ENCODE peak calls at places on chromosomes 4 and X, in seven cellular contexts. One of them, this sample, is unnamed. For H3K36me3, the result is how much of the 10 kb centered on the place peaks cover.

GRCh38 chr4:95294291-95294690 is 254.5 kb downstream of the UNC5C start:
- DNase-seq in GM06990: no peak
- DNase-seq in SK-N-SH: no peak
- DNase-seq in astrocyte: no peak
- DNase-seq in tibial nerve: no peak
- DNase-seq in hepatocyte: no peak
- DNase-seq in heart right ventricle: no peak
- DNase-seq in this sample: no peak

GRCh38 chr4:35525192-35525978 is 718.9 kb downstream of the ARAP2 start:
- DNase-seq in GM06990: no peak
- DNase-seq in SK-N-SH: no peak
- DNase-seq in astrocyte: no peak
- DNase-seq in tibial nerve: no peak
- DNase-seq in hepatocyte: no peak
- DNase-seq in heart right ventricle: no peak
- DNase-seq in this sample: no peak

GRCh38 chr4:142383354-142383753 is 462.7 kb downstream of the INPP4B start:
- DNase-seq in GM06990: no peak
- DNase-seq in SK-N-SH: no peak
- DNase-seq in astrocyte: no peak
- DNase-seq in tibial nerve: no peak
- DNase-seq in hepatocyte: no peak
- DNase-seq in heart right ventricle: no peak
- DNase-seq in this sample: no peak

GRCh38 chr4:89660851-89661250 is 176.1 kb downstream of the SNCA start:
- DNase-seq in GM06990: no peak
- DNase-seq in SK-N-SH: no peak
- DNase-seq in astrocyte: no peak
- DNase-seq in tibial nerve: no peak
- DNase-seq in hepatocyte: no peak
- DNase-seq in heart right ventricle: no peak
- DNase-seq in this sample: no peak

GRCh38 chr4:39657465-39657864 is 18.8 kb upstream of the SMIM14 start:
- DNase-seq in GM06990: peak
- DNase-seq in SK-N-SH: no peak
- DNase-seq in astrocyte: no peak
- DNase-seq in tibial nerve: no peak
- DNase-seq in hepatocyte: no peak
- DNase-seq in heart right ventricle: no peak
- DNase-seq in this sample: no peak

GRCh38 chr4:147768113-147768512 is 36.2 kb downstream of the ARHGAP10 start:
- DNase-seq in GM06990: no peak
- DNase-seq in SK-N-SH: no peak
- DNase-seq in astrocyte: peak
- DNase-seq in tibial nerve: no peak
- DNase-seq in hepatocyte: peak
- DNase-seq in heart right ventricle: no peak
- DNase-seq in this sample: no peak

GRCh38 chr4:98994474-98995182 is 893 bp upstream of the METAP1 start:
- DNase-seq in GM06990: no peak
- DNase-seq in SK-N-SH: no peak
- DNase-seq in astrocyte: peak
- DNase-seq in tibial nerve: no peak
- DNase-seq in hepatocyte: no peak
- DNase-seq in heart right ventricle: no peak
- DNase-seq in this sample: no peak

GRCh38 chrX:8484360-8484759 is 19.7 kb downstream of the VCX3B start:
- DNase-seq in GM06990: no peak
- DNase-seq in SK-N-SH: no peak
- DNase-seq in astrocyte: no peak
- DNase-seq in tibial nerve: no peak
- DNase-seq in hepatocyte: no peak
- DNase-seq in heart right ventricle: no peak
- DNase-seq in this sample: no peak

GRCh38 chr4:3531306-3531886 is 826 bp downstream of the LRPAP1 start:
- DNase-seq in GM06990: no peak
- DNase-seq in SK-N-SH: no peak
- DNase-seq in astrocyte: no peak
- DNase-seq in tibial nerve: no peak
- DNase-seq in hepatocyte: peak
- DNase-seq in heart right ventricle: no peak
- DNase-seq in this sample: no peak

GRCh38 chrX:20720954-20721626 is 454.4 kb upstream of the RPS6KA3 start:
- DNase-seq in GM06990: no peak
- DNase-seq in SK-N-SH: no peak
- DNase-seq in astrocyte: no peak
- DNase-seq in tibial nerve: no peak
- DNase-seq in hepatocyte: no peak
- DNase-seq in heart right ventricle: no peak
- DNase-seq in this sample: no peak

GRCh38 chr4:157514711-157515110 is 294.2 kb downstream of the GRIA2 start:
- DNase-seq in GM06990: no peak
- DNase-seq in SK-N-SH: peak
- DNase-seq in astrocyte: no peak
- DNase-seq in tibial nerve: no peak
- DNase-seq in hepatocyte: no peak
- DNase-seq in heart right ventricle: no peak
- DNase-seq in this sample: no peak

GRCh38 chr4:36277533-36277932 is 3.9 kb upstream of the DTHD1 start:
- DNase-seq in GM06990: no peak
- DNase-seq in SK-N-SH: no peak
- DNase-seq in astrocyte: no peak
- DNase-seq in tibial nerve: no peak
- DNase-seq in hepatocyte: no peak
- DNase-seq in heart right ventricle: no peak
- DNase-seq in this sample: no peak

GRCh38 chr4:147481577-147482109 is 746 bp downstream of the EDNRA start:
- DNase-seq in GM06990: no peak
- DNase-seq in SK-N-SH: no peak
- DNase-seq in astrocyte: peak
- DNase-seq in tibial nerve: no peak
- DNase-seq in hepatocyte: peak
- DNase-seq in heart right ventricle: no peak
- DNase-seq in this sample: no peak

GRCh38 chr4:6873792-6874461 is 35.7 kb upstream of the TBC1D14 start:
- DNase-seq in GM06990: peak
- DNase-seq in SK-N-SH: peak
- DNase-seq in astrocyte: peak
- DNase-seq in tibial nerve: peak
- DNase-seq in hepatocyte: peak
- DNase-seq in heart right ventricle: peak
- DNase-seq in this sample: no peak

GRCh38 chrX:131746491-131746968 is 202.7 kb downstream of the OR13H1 start:
- DNase-seq in GM06990: peak
- DNase-seq in SK-N-SH: peak
- DNase-seq in astrocyte: peak
- DNase-seq in tibial nerve: no peak
- DNase-seq in hepatocyte: no peak
- DNase-seq in heart right ventricle: peak
- DNase-seq in this sample: no peak

GRCh38 chrX:45758319-45758718 is 557.6 kb upstream of the DIPK2B start:
- DNase-seq in GM06990: peak
- DNase-seq in SK-N-SH: no peak
- DNase-seq in astrocyte: peak
- DNase-seq in tibial nerve: no peak
- DNase-seq in hepatocyte: no peak
- DNase-seq in heart right ventricle: no peak
- DNase-seq in this sample: peak

GRCh38 chrX:20857746-20858145 is 516.5 kb upstream of the CNKSR2 start:
- DNase-seq in GM06990: no peak
- DNase-seq in SK-N-SH: no peak
- DNase-seq in astrocyte: peak
- DNase-seq in tibial nerve: no peak
- DNase-seq in hepatocyte: no peak
- DNase-seq in heart right ventricle: no peak
- DNase-seq in this sample: no peak

GRCh38 chr4:153521995-153522799 is 56.0 kb downstream of the TMEM131L start:
- DNase-seq in GM06990: peak
- DNase-seq in SK-N-SH: no peak
- DNase-seq in astrocyte: no peak
- DNase-seq in tibial nerve: no peak
- DNase-seq in hepatocyte: no peak
- DNase-seq in heart right ventricle: no peak
- DNase-seq in this sample: no peak

GRCh38 chr4:15577508-15577907 is 77.6 kb downstream of the FBXL5 start:
- DNase-seq in GM06990: no peak
- DNase-seq in SK-N-SH: no peak
- DNase-seq in astrocyte: peak
- DNase-seq in tibial nerve: no peak
- DNase-seq in hepatocyte: no peak
- DNase-seq in heart right ventricle: no peak
- DNase-seq in this sample: no peak

GRCh38 chrX:132413459-132413858 is 75.4 kb downstream of the MBNL3 start:
- DNase-seq in GM06990: no peak
- DNase-seq in SK-N-SH: no peak
- DNase-seq in astrocyte: no peak
- DNase-seq in tibial nerve: no peak
- DNase-seq in hepatocyte: peak
- DNase-seq in heart right ventricle: no peak
- DNase-seq in this sample: no peak

GRCh38 chr4:181061787-181062186 is 1181.4 kb upstream of the TENM3 start:
- DNase-seq in GM06990: no peak
- DNase-seq in SK-N-SH: no peak
- DNase-seq in astrocyte: no peak
- DNase-seq in tibial nerve: no peak
- DNase-seq in hepatocyte: no peak
- DNase-seq in heart right ventricle: no peak
- DNase-seq in this sample: no peak

GRCh38 chrX:574355-574754 is 56.2 kb upstream of the SHOX start:
- DNase-seq in GM06990: no peak
- DNase-seq in SK-N-SH: no peak
- DNase-seq in astrocyte: no peak
- DNase-seq in tibial nerve: no peak
- DNase-seq in hepatocyte: no peak
- DNase-seq in heart right ventricle: no peak
- DNase-seq in this sample: no peak

GRCh38 chr4:6794189-6794588 is 11.7 kb downstream of the KIAA0232 start:
- DNase-seq in GM06990: no peak
- DNase-seq in SK-N-SH: no peak
- DNase-seq in astrocyte: no peak
- DNase-seq in tibial nerve: no peak
- DNase-seq in hepatocyte: no peak
- DNase-seq in heart right ventricle: no peak
- DNase-seq in this sample: no peak

GRCh38 chr4:102759835-102760644 is 728 bp downstream of the MANBA start:
- DNase-seq in GM06990: no peak
- DNase-seq in SK-N-SH: no peak
- DNase-seq in astrocyte: peak
- DNase-seq in tibial nerve: peak
- DNase-seq in hepatocyte: peak
- DNase-seq in heart right ventricle: no peak
- DNase-seq in this sample: no peak

GRCh38 chrX:106862972-106863688 is 40.0 kb downstream of the RIPPLY1 start:
- DNase-seq in GM06990: peak
- DNase-seq in SK-N-SH: peak
- DNase-seq in astrocyte: no peak
- DNase-seq in tibial nerve: no peak
- DNase-seq in hepatocyte: peak
- DNase-seq in heart right ventricle: no peak
- DNase-seq in this sample: no peak

GRCh38 chr4:36841583-36842326 is 402.8 kb upstream of the NWD2 start:
- DNase-seq in GM06990: peak
- DNase-seq in SK-N-SH: no peak
- DNase-seq in astrocyte: peak
- DNase-seq in tibial nerve: no peak
- DNase-seq in hepatocyte: no peak
- DNase-seq in heart right ventricle: no peak
- DNase-seq in this sample: peak

GRCh38 chrX:9635805-9636204 is 129.8 kb downstream of the GPR143 start:
- DNase-seq in GM06990: no peak
- DNase-seq in SK-N-SH: no peak
- DNase-seq in astrocyte: no peak
- DNase-seq in tibial nerve: no peak
- DNase-seq in hepatocyte: no peak
- DNase-seq in heart right ventricle: no peak
- DNase-seq in this sample: no peak

DNA sequence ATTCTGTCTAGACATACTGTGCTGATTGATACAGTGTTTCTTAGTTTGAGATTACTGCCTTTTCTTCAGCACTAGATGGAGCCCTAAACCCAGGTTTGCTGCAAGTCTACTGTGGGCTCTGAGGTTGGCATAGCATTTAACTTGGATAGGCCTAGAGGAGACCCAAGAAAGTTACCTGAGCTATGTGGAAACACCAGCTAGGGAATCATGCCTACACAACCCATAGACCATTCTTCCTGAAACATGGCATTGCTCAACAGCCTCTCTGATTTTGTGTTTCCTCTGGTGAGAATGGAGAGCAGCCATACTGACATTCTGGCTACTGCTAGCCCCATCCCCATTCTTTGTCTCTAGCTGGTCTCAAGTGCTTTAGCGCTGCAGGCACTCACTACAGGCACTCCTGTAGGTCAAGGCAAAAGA is 287.7 kb upstream of the PCDH18 start:
- DNase-seq in GM06990: no peak
- DNase-seq in SK-N-SH: peak
- DNase-seq in astrocyte: peak
- DNase-seq in tibial nerve: no peak
- DNase-seq in hepatocyte: peak
- DNase-seq in heart right ventricle: no peak
- DNase-seq in this sample: peak
- TF ChIP-seq CTCF in GM06990: peak
- TF ChIP-seq CTCF in SK-N-SH: peak
- TF ChIP-seq CTCF in astrocyte: peak
- TF ChIP-seq CTCF in tibial nerve: no peak
- TF ChIP-seq CTCF in hepatocyte: peak
- TF ChIP-seq CTCF in heart right ventricle: peak
- TF ChIP-seq CTCF in this sample: peak

GRCh38 chr4:26028133-26028792 is 114.2 kb downstream of the SMIM20 start:
- DNase-seq in GM06990: no peak
- DNase-seq in SK-N-SH: no peak
- DNase-seq in astrocyte: no peak
- DNase-seq in tibial nerve: no peak
- DNase-seq in hepatocyte: no peak
- DNase-seq in heart right ventricle: no peak
- DNase-seq in this sample: no peak
- H3K4me3 ChIP-seq in GM06990: no peak
- H3K4me3 ChIP-seq in SK-N-SH: no peak
- H3K4me3 ChIP-seq in astrocyte: no peak
- H3K4me3 ChIP-seq in tibial nerve: no peak
- H3K4me3 ChIP-seq in hepatocyte: no peak
- H3K4me3 ChIP-seq in heart right ventricle: no peak
- H3K4me3 ChIP-seq in this sample: no peak

GRCh38 chr4:8792491-8792890 is 79.1 kb downstream of the HMX1 start:
- DNase-seq in GM06990: no peak
- DNase-seq in SK-N-SH: no peak
- DNase-seq in astrocyte: no peak
- DNase-seq in tibial nerve: no peak
- DNase-seq in hepatocyte: no peak
- DNase-seq in heart right ventricle: no peak
- DNase-seq in this sample: no peak
- H3K36me3 ChIP-seq in GM06990: under half
- H3K36me3 ChIP-seq in SK-N-SH: under half
- H3K36me3 ChIP-seq in astrocyte: under half
- H3K36me3 ChIP-seq in tibial nerve: under half
- H3K36me3 ChIP-seq in hepatocyte: under half
- H3K36me3 ChIP-seq in heart right ventricle: under half
- H3K36me3 ChIP-seq in this sample: under half

DNA sequence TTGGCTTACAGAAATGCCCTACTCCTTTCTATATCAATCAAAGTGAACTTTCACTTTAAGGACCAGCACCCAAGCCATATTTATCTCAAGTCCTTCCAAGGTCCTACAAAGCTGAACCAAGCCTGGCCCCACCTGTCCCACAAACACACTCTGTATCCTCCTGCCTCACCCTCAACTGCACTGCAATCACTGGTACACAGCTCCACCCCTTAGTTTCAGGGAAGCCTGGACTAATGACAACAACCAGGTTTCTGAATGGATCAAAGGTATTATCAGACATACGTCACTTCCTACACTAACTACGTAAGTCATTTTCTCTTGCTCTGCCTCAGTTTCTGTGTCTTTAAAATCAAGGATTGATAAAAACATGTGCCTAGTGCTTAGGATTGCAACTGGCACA is 205.6 kb upstream of the HS3ST1 start:
- DNase-seq in GM06990: no peak
- DNase-seq in SK-N-SH: no peak
- DNase-seq in astrocyte: no peak
- DNase-seq in tibial nerve: no peak
- DNase-seq in hepatocyte: peak
- DNase-seq in heart right ventricle: no peak
- DNase-seq in this sample: no peak
- TF ChIP-seq CTCF in GM06990: no peak
- TF ChIP-seq CTCF in SK-N-SH: no peak
- TF ChIP-seq CTCF in astrocyte: no peak
- TF ChIP-seq CTCF in tibial nerve: no peak
- TF ChIP-seq CTCF in hepatocyte: peak
- TF ChIP-seq CTCF in heart right ventricle: no peak
- TF ChIP-seq CTCF in this sample: no peak